ENCODE peak calls at places on chromosomes 7 and 10, in five cellular contexts. S, M, Y, C and P are unnamed samples.

GRCh38 chr7:33932221-33932620 is 26.9 kb downstream of the BMPER start:
- DNase-seq in Y (no peak), C (no peak), M (no peak), S (no peak), P (no peak)

GRCh38 chr10:69097729-69098128 is 9.8 kb downstream of the SRGN start:
- DNase-seq in C (no peak), Y (peak; percentile 65), M (no peak), S (no peak), P (no peak)

GRCh38 chr7:81267508-81267907 is 348.7 kb upstream of the SEMA3C start:
- DNase-seq in Y (peak; percentile 21), S (no peak), M (no peak), C (peak; percentile 38), P (no peak)

GRCh38 chr7:43112941-43113621 is 634 bp downstream of the HECW1 start:
- DNase-seq in C (no peak), Y (peak; percentile 67), S (peak; percentile 18), M (no peak), P (peak; percentile 54)

GRCh38 chr7:66758964-66759628 is 18.6 kb downstream of the RABGEF1 start:
- DNase-seq in Y (peak; percentile 38), C (no peak), S (no peak), M (no peak), P (no peak)

GRCh38 chr10:110324805-110325280 is 20.1 kb upstream of the SMNDC1 start:
- DNase-seq in M (no peak), Y (no peak), C (no peak), S (no peak), P (no peak)

GRCh38 chr7:17147409-17147808 is 151.0 kb upstream of the AHR start:
- DNase-seq in M (no peak), Y (no peak), C (no peak), S (no peak), P (no peak)

GRCh38 chr10:43727935-43728334 is 79.3 kb upstream of the ZNF32 start:
- DNase-seq in C (no peak), M (no peak), S (no peak), Y (no peak), P (no peak)

GRCh38 chr7:102318482-102318971 is 31.9 kb downstream of the SH2B2 start:
- DNase-seq in M (peak; percentile 61), S (no peak), Y (peak; percentile 37), C (no peak), P (no peak)

GRCh38 chr10:24439935-24440334 is 231.0 kb downstream of the KIAA1217 start:
- DNase-seq in S (no peak), M (no peak), Y (no peak), C (no peak), P (no peak)

GRCh38 chr7:64618785-64619456 is 47.0 kb upstream of the ZNF107 start:
- DNase-seq in M (no peak), S (peak; percentile 43), Y (peak; percentile 83), C (no peak), P (no peak)

GRCh38 chr10:122062831-122063674 is 74.1 kb downstream of the TACC2 start:
- DNase-seq in S (peak; percentile 77), C (peak; percentile 45), Y (peak; percentile 87), M (peak; percentile 75), P (peak; percentile 51)

GRCh38 chr7:43362652-43363428 is 220.1 kb upstream of the STK17A start:
- DNase-seq in S (no peak), Y (peak; percentile 49), C (no peak), M (no peak), P (no peak)

GRCh38 chr7:29806131-29806792 is at the start of gene WIPF3:
- DNase-seq in Y (peak; percentile 16), S (peak; percentile 54), C (no peak), M (no peak), P (peak; percentile 74)

GRCh38 chr7:29805031-29805430 is 1.3 kb upstream of the WIPF3 start:
- DNase-seq in C (no peak), Y (no peak), M (no peak), S (no peak), P (no peak)

GRCh38 chr7:29808075-29808786 is 1.9 kb downstream of the WIPF3 start:
- DNase-seq in M (no peak), S (no peak), Y (no peak), C (no peak), P (no peak)

GRCh38 chr7:29806793-29807178 is 478 bp downstream of the WIPF3 start:
- DNase-seq in M (no peak), S (no peak), C (no peak), Y (no peak), P (no peak)

GRCh38 chr7:29807179-29807841 is 1.0 kb downstream of the WIPF3 start:
- DNase-seq in M (no peak), S (peak; percentile 56), Y (peak; percentile 4), C (no peak), P (peak; percentile 50)
- TF ChIP-seq CTCF in M (peak; percentile 26), S (peak; percentile 34), Y (no peak), C (no peak), P (no peak)

GRCh38 chr10:104333037-104333727 is 5.1 kb downstream of the ITPRIP start:
- DNase-seq in Y (peak; percentile 47), M (no peak), S (no peak), C (no peak), P (no peak)

GRCh38 chr10:104330168-104331117 is 7.8 kb downstream of the ITPRIP start:
- DNase-seq in M (no peak), S (no peak), Y (peak; percentile 89), C (no peak), P (no peak)

GRCh38 chr10:104333728-104334373 is 4.4 kb downstream of the ITPRIP start:
- DNase-seq in C (no peak), Y (no peak), S (no peak), M (no peak), P (no peak)

GRCh38 chr10:104331208-104331838 is 6.9 kb downstream of the ITPRIP start:
- DNase-seq in C (no peak), Y (peak; percentile 70), S (no peak), M (no peak), P (peak; percentile 25)

GRCh38 chr10:104332243-104333036 is 5.8 kb downstream of the ITPRIP start:
- DNase-seq in M (no peak), Y (peak; percentile 59), S (no peak), C (no peak), P (no peak)
- TF ChIP-seq CTCF in M (no peak), Y (no peak), S (no peak), C (no peak), P (no peak)

DNA sequence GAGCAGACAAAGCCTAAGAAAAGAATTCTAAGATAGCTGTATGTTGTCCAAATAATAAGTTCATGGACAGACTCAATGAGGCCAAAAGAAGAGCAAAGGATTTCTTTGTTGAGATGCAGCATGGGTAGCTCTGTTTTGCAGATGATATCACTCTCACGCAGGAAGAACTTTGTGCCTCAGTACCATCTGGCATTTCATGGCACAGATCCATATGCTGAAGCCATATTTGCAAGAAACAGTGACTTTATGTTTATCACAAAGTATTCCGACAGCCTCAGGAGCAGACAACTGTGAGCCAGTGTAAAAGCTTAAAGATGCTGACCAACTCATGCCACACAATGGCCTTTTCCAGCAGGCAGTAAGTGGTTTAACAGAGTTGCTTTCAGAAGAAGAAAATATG is 45.5 kb upstream of the RNF148 start:
- DNase-seq in Y (no peak), C (no peak), M (no peak), S (no peak), P (no peak)
- TF ChIP-seq CTCF in Y (no peak), C (no peak), M (no peak), S (no peak), P (no peak)

GRCh38 chr7:50599385-50599784 is 34.2 kb upstream of the DDC start:
- DNase-seq in C (no peak), S (no peak), M (no peak), Y (no peak), P (no peak)
- TF ChIP-seq CTCF in C (no peak), S (no peak), M (no peak), Y (no peak), P (no peak)

DNA sequence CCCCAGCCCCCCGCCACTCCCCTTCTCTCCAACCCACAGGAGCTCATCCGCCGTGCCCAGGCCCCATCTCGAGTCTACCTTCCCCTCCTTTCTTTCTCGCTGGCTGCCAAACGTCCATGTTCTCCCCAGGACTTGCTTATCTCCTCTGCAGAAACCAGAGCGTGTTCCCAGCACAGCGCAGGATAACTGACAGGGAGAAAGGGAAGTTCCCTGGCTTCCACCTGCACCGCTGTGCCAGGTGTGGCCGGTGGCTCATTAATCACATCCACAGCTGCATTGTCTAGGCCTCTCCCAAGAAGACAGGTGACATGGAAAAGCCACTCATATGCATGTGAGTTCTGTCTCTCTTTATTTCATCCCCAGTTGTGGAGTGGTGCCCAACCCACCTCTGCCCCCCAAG is 113.2 kb downstream of the ITIH5 start:
- DNase-seq in Y (no peak), S (no peak), C (no peak), M (no peak), P (no peak)
- TF ChIP-seq CTCF in Y (no peak), S (no peak), C (no peak), M (no peak), P (no peak)